ENCODE peak calls at places on chromosome 5, in eight cellular contexts. Y is cardiac muscle cell; J is PC-3; I is CD8-positive, alpha-beta T cell; W is OCI-LY7; U is neural crest cell; S is choroid plexus epithelial cell; B is dorsolateral prefrontal cortex. E is an unnamed sample.

GRCh38 chr5:92070786-92071185 is 687.7 kb upstream of the ARRDC3 start:
- DNase-seq in Y (no peak), I (no peak), B (no peak), S (no peak), J (no peak), U (no peak), W (no peak), E (no peak)

GRCh38 chr5:159819671-159820411 is 96.4 kb upstream of the ADRA1B start:
- DNase-seq in S (peak; percentile 53), I (no peak), B (no peak), J (peak; percentile 82), W (no peak), U (no peak), Y (no peak), E (peak; percentile 76)

GRCh38 chr5:132179410-132179809 is 48.2 kb downstream of the P4HA2 start:
- DNase-seq in S (peak; percentile 16), J (no peak), B (no peak), Y (no peak), W (no peak), I (no peak), U (no peak), E (no peak)

GRCh38 chr5:32526815-32527214 is 58.5 kb upstream of the SUB1 start:
- DNase-seq in B (no peak), U (no peak), Y (no peak), S (no peak), J (no peak), I (no peak), W (no peak), E (no peak)

GRCh38 chr5:62265648-62266112 is 40.3 kb upstream of the KIF2A start:
- DNase-seq in Y (no peak), I (no peak), J (no peak), S (no peak), B (no peak), W (no peak), U (no peak), E (no peak)

GRCh38 chr5:61351733-61352132 is 19.7 kb downstream of the ZSWIM6 start:
- DNase-seq in B (no peak), W (no peak), I (no peak), Y (no peak), J (no peak), U (no peak), S (no peak), E (no peak)

GRCh38 chr5:172144291-172144815 is 43.7 kb downstream of the STK10 start:
- DNase-seq in Y (no peak), J (no peak), S (peak; percentile 25), I (no peak), U (peak; percentile 43), B (peak; percentile 71), W (peak; percentile 47), E (no peak)

GRCh38 chr5:663436-664342 is 29.5 kb downstream of the TPPP start:
- DNase-seq in W (no peak), U (no peak), B (no peak), I (no peak), S (no peak), Y (no peak), J (no peak), E (no peak)

GRCh38 chr5:142057697-142058056 is 44.9 kb upstream of the GNPDA1 start:
- DNase-seq in Y (no peak), B (no peak), S (no peak), W (no peak), J (peak; percentile 77), I (no peak), U (no peak), E (no peak)

GRCh38 chr5:64487283-64487682 is 18.5 kb upstream of the RGS7BP start:
- DNase-seq in J (peak; percentile 76), U (no peak), S (no peak), Y (no peak), I (no peak), B (no peak), W (no peak), E (no peak)

GRCh38 chr5:135193213-135194125 is 159.4 kb upstream of the PITX1 start:
- DNase-seq in B (no peak), I (no peak), Y (peak; percentile 41), U (no peak), J (peak; percentile 23), W (no peak), S (peak; percentile 52), E (no peak)

GRCh38 chr5:141359790-141360426 is at the start of gene PCDHGB2:
- DNase-seq in Y (peak; percentile 3), U (no peak), S (peak; percentile 40), W (peak; percentile 85), J (peak; percentile 63), I (no peak), B (no peak), E (no peak)

GRCh38 chr5:113053614-113054013 is 77.0 kb downstream of the DCP2 start:
- DNase-seq in S (peak; percentile 49), I (no peak), J (no peak), U (no peak), Y (no peak), W (no peak), B (no peak), E (no peak)

GRCh38 chr5:141371572-141372475 is 1.8 kb downstream of the PCDHGB3 start:
- DNase-seq in Y (no peak), J (no peak), W (no peak), I (no peak), S (no peak), B (no peak), U (no peak), E (no peak)

GRCh38 chr5:33037101-33037500 is 326.0 kb downstream of the NPR3 start:
- DNase-seq in S (no peak), I (no peak), B (no peak), J (no peak), U (no peak), Y (no peak), W (no peak), E (no peak)

GRCh38 chr5:124888050-124888506 is 141.6 kb upstream of the ZNF608 start:
- DNase-seq in U (no peak), B (no peak), W (peak; percentile 59), J (no peak), Y (peak; percentile 38), I (no peak), S (peak; percentile 47), E (no peak)

GRCh38 chr5:147578228-147579024 is 68.6 kb upstream of the DPYSL3 start:
- DNase-seq in W (peak; percentile 19), U (no peak), I (no peak), B (no peak), S (peak; percentile 82), J (peak; percentile 72), Y (peak; percentile 63), E (no peak)

DNA sequence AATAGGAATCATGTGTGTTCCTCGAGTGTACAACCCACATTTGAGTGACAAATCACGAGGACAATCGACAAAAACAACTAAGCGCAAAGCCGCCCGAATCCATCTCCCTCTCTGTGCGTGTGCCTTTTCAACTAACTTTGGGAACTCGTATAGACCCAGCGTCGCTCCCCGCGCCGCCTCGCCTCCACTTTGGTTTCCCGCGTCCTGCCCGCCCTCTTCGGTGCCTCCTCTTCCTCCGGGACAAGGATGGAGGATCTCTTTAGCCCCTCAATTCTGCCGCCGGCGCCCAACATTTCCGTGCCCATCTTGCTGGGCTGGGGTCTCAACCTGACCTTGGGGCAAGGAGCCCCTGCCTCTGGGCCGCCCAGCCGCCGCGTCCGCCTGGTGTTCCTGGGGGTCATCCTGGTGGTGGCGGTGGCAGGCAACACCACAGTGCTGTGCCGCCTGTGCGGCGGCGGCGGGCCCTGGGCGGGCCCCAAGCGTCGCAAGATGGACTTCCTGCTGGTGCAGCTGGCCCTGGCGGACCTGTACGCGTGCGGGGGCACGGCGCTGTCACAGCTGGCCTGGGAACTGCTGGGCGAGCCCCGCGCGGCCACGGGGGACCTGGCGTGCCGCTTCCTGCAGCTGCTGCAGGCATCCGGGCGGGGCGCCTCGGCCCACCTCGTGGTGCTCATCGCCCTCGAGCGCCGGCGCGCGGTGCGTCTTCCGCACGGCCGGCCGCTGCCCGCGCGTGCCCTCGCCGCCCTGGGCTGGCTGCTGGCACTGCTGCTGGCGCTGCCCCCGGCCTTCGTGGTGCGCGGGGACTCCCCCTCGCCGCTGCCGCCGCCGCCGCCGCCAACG is at the start of gene GPR150:
- DNase-seq in S (peak; percentile 46), B (no peak), J (peak; percentile 33), W (no peak), I (peak; percentile 50), Y (peak; percentile 61), U (peak; percentile 40), E (peak; percentile 48)
- TF ChIP-seq CTCF in S (no peak), B (no peak), J (no peak), W (no peak), I (no peak), Y (no peak), U (peak; percentile 34), E (no peak)

GRCh38 chr5:169831331-169831730 is 149.0 kb downstream of the INSYN2B start:
- DNase-seq in I (no peak), S (no peak), Y (no peak), B (no peak), J (no peak), U (no peak), W (no peak), E (no peak)

GRCh38 chr5:169827769-169828168 is 152.5 kb downstream of the INSYN2B start:
- DNase-seq in J (no peak), S (no peak), W (no peak), I (no peak), Y (peak; percentile 29), U (no peak), B (no peak), E (no peak)

GRCh38 chr5:169828385-169828784 is 151.9 kb downstream of the INSYN2B start:
- DNase-seq in B (no peak), W (no peak), Y (no peak), S (no peak), I (no peak), U (no peak), J (no peak), E (no peak)

GRCh38 chr5:169832236-169832635 is 148.1 kb downstream of the INSYN2B start:
- DNase-seq in B (no peak), I (no peak), J (no peak), Y (no peak), S (no peak), U (no peak), W (no peak), E (no peak)

GRCh38 chr5:169826618-169827017 is 153.7 kb downstream of the INSYN2B start:
- DNase-seq in I (no peak), Y (no peak), S (peak; percentile 48), B (no peak), W (no peak), U (no peak), J (peak; percentile 33), E (no peak)
- TF ChIP-seq CTCF in I (no peak), Y (peak; percentile 29), S (peak; percentile 53), B (no peak), W (peak; percentile 49), U (no peak), J (peak; percentile 58), E (no peak)

GRCh38 chr5:68476854-68477253 is 261.3 kb downstream of the PIK3R1 start:
- DNase-seq in Y (no peak), U (no peak), S (no peak), I (no peak), J (no peak), W (no peak), B (no peak), E (no peak)
- TF ChIP-seq CTCF in Y (peak; percentile 29), U (peak; percentile 25), S (peak; percentile 7), I (no peak), J (peak; percentile 13), W (no peak), B (no peak), E (peak; percentile 22)

DNA sequence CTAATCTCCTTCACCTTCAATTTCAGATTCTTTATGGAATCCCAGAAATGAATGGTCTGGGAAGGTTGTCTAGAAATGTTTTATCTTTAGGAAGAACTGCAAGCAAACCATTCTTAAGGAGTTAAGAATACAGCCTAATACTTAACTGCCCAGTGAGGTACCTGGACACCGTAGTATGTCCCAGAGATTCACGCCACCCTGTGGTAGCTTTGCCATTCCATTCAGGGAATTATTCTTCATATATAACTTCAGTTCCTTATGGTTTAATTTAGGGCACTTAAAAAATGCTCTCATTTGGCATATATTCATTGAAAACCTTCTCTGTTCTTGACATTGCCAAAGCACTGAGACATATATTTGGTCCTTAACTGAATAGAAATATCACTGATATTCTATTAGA is 49.7 kb downstream of the ACTBL2 start:
- DNase-seq in S (peak; percentile 66), W (no peak), I (no peak), B (no peak), J (peak; percentile 39), Y (no peak), U (no peak), E (no peak)
- TF ChIP-seq CTCF in S (peak; percentile 54), W (peak; percentile 58), I (no peak), B (no peak), J (peak; percentile 49), Y (peak; percentile 33), U (peak; percentile 28), E (no peak)

E was measured in Peyer's patch.